ENCODE peak calls at places on chromosomes 13 and 19, in nine cellular contexts. N is AG09309; R is iris pigment epithelial cell; J is stimulated activated CD4-positive, alpha-beta T cell treated with anti-CD3 and anti-CD28 coated beads, Interleukin-15, amount 100 ng/mL, for 48 hours; I is left ventricle myocardium inferior; D is T47D; X is GM23248; U is non-pigmented ciliary epithelial cell; Q is nephron progenitor cell. W is an unnamed sample.

GRCh38 chr19:15935167-15935702 is 906 bp upstream of the CYP4F11 start:
- DNase-seq in J (no peak), R (no peak), D (peak), X (no peak), U (no peak), I (no peak), Q (no peak), N (no peak), W (no peak)

GRCh38 chr13:64934569-64935362 is 2295.4 kb downstream of the PCDH9 start:
- DNase-seq in N (no peak), Q (no peak), I (no peak), X (no peak), R (no peak), J (no peak), D (no peak), U (no peak), W (no peak)

GRCh38 chr19:1214299-1214861 is 8.8 kb downstream of the STK11 start:
- DNase-seq in X (no peak), R (no peak), I (no peak), U (no peak), N (no peak), D (no peak), J (no peak), Q (no peak), W (no peak)

GRCh38 chr13:113138792-113139551 is 16.4 kb downstream of the F10 start:
- DNase-seq in N (no peak), X (no peak), Q (no peak), D (no peak), U (no peak), J (no peak), R (peak), I (no peak), W (no peak)

GRCh38 chr13:30107536-30108136 is 199.7 kb downstream of the KATNAL1 start:
- DNase-seq in D (no peak), N (no peak), I (no peak), R (no peak), Q (no peak), X (peak), U (no peak), J (no peak), W (no peak)

GRCh38 chr19:38319421-38320258 is at the start of gene KCNK6:
- DNase-seq in D (peak), I (peak), Q (peak), U (no peak), X (peak), J (peak), N (no peak), R (no peak), W (no peak)

GRCh38 chr13:21152251-21152899 is 24.0 kb downstream of the SKA3 start:
- DNase-seq in Q (no peak), R (no peak), N (no peak), I (no peak), X (no peak), J (no peak), D (no peak), U (no peak), W (no peak)

GRCh38 chr13:39776439-39776838 is 121.0 kb downstream of the COG6 start:
- DNase-seq in I (no peak), D (no peak), R (peak), Q (no peak), X (peak), U (peak), N (peak), J (no peak), W (peak)

GRCh38 chr19:955803-956746 is 28.1 kb upstream of the WDR18 start:
- DNase-seq in U (no peak), I (no peak), N (no peak), D (peak), X (no peak), R (no peak), Q (peak), J (no peak), W (no peak)

GRCh38 chr13:28329395-28330158 is 165.4 kb downstream of the FLT1 start:
- DNase-seq in R (peak), X (peak), Q (no peak), J (no peak), D (no peak), N (peak), I (no peak), U (peak), W (peak)

GRCh38 chr19:3984584-3984907 is 717 bp downstream of the EEF2 start:
- DNase-seq in R (no peak), Q (no peak), I (no peak), J (no peak), N (no peak), U (no peak), D (no peak), X (no peak), W (no peak)

GRCh38 chr19:51571599-51571998 is 516 bp downstream of the ZNF175 start:
- DNase-seq in R (peak), U (no peak), Q (no peak), D (no peak), X (peak), I (no peak), J (no peak), N (no peak), W (no peak)

GRCh38 chr13:31074750-31075149 is 87.0 kb downstream of the HSPH1 start:
- DNase-seq in U (no peak), X (no peak), J (no peak), D (peak), R (no peak), I (no peak), Q (no peak), N (no peak), W (no peak)

GRCh38 chr13:41577437-41577836 is 120.1 kb downstream of the RGCC start:
- DNase-seq in I (peak), J (no peak), X (peak), N (peak), Q (no peak), D (no peak), U (no peak), R (no peak), W (peak)

GRCh38 chr13:98270819-98271218 is 93.8 kb upstream of the RNF113B start:
- DNase-seq in D (no peak), N (no peak), J (no peak), Q (no peak), X (no peak), I (no peak), R (no peak), U (no peak), W (no peak)

GRCh38 chr19:54206030-54206830 is 5.6 kb downstream of the RPS9 start:
- DNase-seq in D (no peak), U (no peak), N (no peak), J (no peak), I (no peak), R (no peak), X (no peak), Q (no peak), W (no peak)

GRCh38 chr19:32404939-32405430 is 585 bp upstream of the DPY19L3 start:
- DNase-seq in N (no peak), Q (peak), I (peak), U (no peak), J (no peak), R (peak), D (peak), X (peak), W (peak)

GRCh38 chr13:101390461-101390860 is 25.8 kb downstream of the NALCN start:
- DNase-seq in N (peak), U (peak), R (peak), D (no peak), X (peak), I (no peak), J (no peak), Q (no peak), W (no peak)

GRCh38 chr19:38245826-38246498 is 10.2 kb downstream of the PPP1R14A start:
- DNase-seq in I (peak), R (peak), J (no peak), U (no peak), D (no peak), N (no peak), X (peak), Q (no peak), W (no peak)

GRCh38 chr13:24625324-24625723 is 54.9 kb upstream of the ATP12A start:
- DNase-seq in N (no peak), I (no peak), Q (no peak), D (no peak), R (peak), X (no peak), U (no peak), J (no peak), W (no peak)

GRCh38 chr13:60591348-60591747 is 194.3 kb downstream of the TDRD3 start:
- DNase-seq in J (no peak), X (peak), U (peak), D (peak), N (peak), R (peak), Q (no peak), I (no peak), W (peak)

GRCh38 chr13:41546372-41547252 is 89.3 kb downstream of the RGCC start:
- DNase-seq in N (peak), J (no peak), U (peak), X (peak), D (no peak), Q (no peak), I (no peak), R (peak), W (no peak)

GRCh38 chr19:3001235-3001800 is 24.0 kb downstream of the TLE6 start:
- DNase-seq in J (no peak), R (no peak), D (no peak), I (no peak), N (no peak), U (no peak), X (no peak), Q (no peak), W (no peak)

GRCh38 chr19:2610637-2611482 is 91.6 kb downstream of the GNG7 start:
- DNase-seq in U (peak), J (peak), N (peak), R (peak), Q (peak), D (peak), I (peak), X (peak), W (peak)

GRCh38 chr19:37699057-37699456 is 20.5 kb downstream of the ZNF607 start:
- DNase-seq in X (no peak), D (no peak), N (no peak), Q (no peak), J (no peak), U (no peak), R (peak), I (no peak), W (no peak)

GRCh38 chr19:55485439-55486011 is 537 bp downstream of the NAT14 start:
- DNase-seq in R (no peak), D (no peak), I (no peak), J (no peak), X (peak), N (no peak), U (no peak), Q (no peak), W (no peak)

GRCh38 chr13:26280822-26281221 is 26.9 kb downstream of the CDK8 start:
- DNase-seq in J (no peak), U (no peak), R (peak), X (no peak), N (no peak), D (no peak), I (no peak), Q (no peak), W (no peak)

GRCh38 chr13:38520041-38520440 is 166.8 kb upstream of the FREM2 start:
- DNase-seq in U (no peak), D (no peak), I (no peak), X (no peak), Q (no peak), J (no peak), N (no peak), R (no peak), W (no peak)

GRCh38 chr19:31357315-31357673 is 8.1 kb upstream of the TSHZ3 start:
- DNase-seq in Q (no peak), U (no peak), N (no peak), J (no peak), D (no peak), I (no peak), R (no peak), X (no peak), W (no peak)

GRCh38 chr19:52992109-52993004 is 21.4 kb upstream of the ERVV-1 start:
- DNase-seq in D (no peak), X (peak), Q (peak), N (no peak), R (peak), J (no peak), U (no peak), I (peak), W (no peak)

GRCh38 chr13:110485604-110486003 is 75.9 kb downstream of the RAB20 start:
- DNase-seq in D (no peak), X (no peak), R (peak), J (no peak), U (no peak), I (no peak), Q (peak), N (no peak), W (no peak)

GRCh38 chr13:46531953-46532352 is 21.0 kb upstream of the LRCH1 start:
- DNase-seq in Q (no peak), I (no peak), U (no peak), X (no peak), R (no peak), N (no peak), D (no peak), J (no peak), W (no peak)

GRCh38 chr19:5126498-5127223 is 157.7 kb downstream of the KDM4B start:
- DNase-seq in X (no peak), R (no peak), N (no peak), D (no peak), J (no peak), Q (no peak), I (no peak), U (no peak), W (no peak)

GRCh38 chr13:80217614-80218456 is 123.1 kb downstream of the SPRY2 start:
- DNase-seq in X (no peak), N (no peak), U (peak), I (no peak), Q (no peak), R (peak), J (no peak), D (no peak), W (no peak)

GRCh38 chr13:38394777-38395504 is 45.3 kb downstream of the UFM1 start:
- DNase-seq in J (no peak), N (peak), D (peak), R (peak), Q (peak), U (no peak), I (no peak), X (peak), W (no peak)

W was measured in fibroblast of the conjunctiva.